ENCODE peak calls at places on chromosomes 12 and 14, in nine cellular contexts. S is T follicular helper cell; L is MM.1S; J is T-helper 2 cell; Z is fibroblast of pulmonary artery; G is activated CD8-positive, alpha-beta memory T cell treated with anti-CD3 and anti-CD28 coated beads, Interleukin-2, amount 10 ng/mL, durations not matched to agents 7 days and 5 days; K is AG04450; B is posterior vena cava; C is substantia nigra. M is an unnamed sample.

GRCh38 chr14:36553650-36554260 is 28.7 kb downstream of the NKX2-8 start:
- DNase-seq in C (no peak), G (no peak), S (no peak), K (peak; percentile 6), L (peak; percentile 47), J (peak; percentile 36), Z (peak; percentile 63), B (no peak), M (no peak)

GRCh38 chr12:116138380-116138779 is 139.1 kb downstream of the MED13L start:
- DNase-seq in K (no peak), B (no peak), Z (no peak), J (no peak), C (no peak), G (no peak), S (no peak), L (no peak), M (no peak)

GRCh38 chr12:50099302-50100008 is 4.4 kb upstream of the GPD1 start:
- DNase-seq in S (no peak), G (no peak), C (no peak), K (no peak), J (no peak), L (no peak), Z (no peak), B (peak; percentile 67), M (no peak)

GRCh38 chr14:105879867-105880561 is 353.6 kb downstream of the TMEM121 start:
- DNase-seq in B (peak; percentile 68), J (no peak), S (no peak), Z (no peak), L (no peak), K (no peak), G (no peak), C (no peak), M (no peak)

GRCh38 chr14:79331820-79332219 is 879.5 kb downstream of the DIO2 start:
- DNase-seq in K (no peak), G (no peak), C (no peak), B (no peak), J (no peak), L (no peak), Z (no peak), S (no peak), M (no peak)

GRCh38 chr12:108260039-108260438 is 79.1 kb downstream of the CMKLR1 start:
- DNase-seq in J (no peak), C (no peak), K (no peak), S (no peak), L (no peak), Z (no peak), B (no peak), G (no peak), M (no peak)

GRCh38 chr14:50892255-50892654 is 20.4 kb downstream of the ABHD12B start:
- DNase-seq in K (no peak), L (no peak), Z (no peak), C (no peak), S (no peak), B (no peak), G (no peak), J (no peak), M (no peak)

GRCh38 chr14:45057349-45057748 is 26.6 kb upstream of the PRPF39 start:
- DNase-seq in Z (no peak), S (no peak), K (no peak), L (no peak), J (no peak), B (no peak), G (no peak), C (no peak), M (no peak)

GRCh38 chr12:3132636-3133409 is 55.6 kb downstream of the TSPAN9 start:
- DNase-seq in B (peak; percentile 74), L (no peak), C (no peak), S (no peak), G (no peak), J (no peak), K (peak; percentile 47), Z (peak; percentile 72), M (no peak)

GRCh38 chr12:46546634-46547273 is 174.2 kb upstream of the SLC38A2 start:
- DNase-seq in S (no peak), J (peak; percentile 63), G (peak; percentile 57), Z (no peak), B (no peak), K (no peak), C (no peak), L (peak; percentile 78), M (no peak)

GRCh38 chr14:95226801-95227200 is 69.5 kb upstream of the DICER1 start:
- DNase-seq in B (no peak), C (no peak), L (no peak), K (no peak), G (no peak), J (no peak), S (no peak), Z (no peak), M (no peak)

GRCh38 chr12:64858882-64859281 is 34.4 kb downstream of the TBC1D30 start:
- DNase-seq in S (no peak), L (no peak), K (no peak), G (no peak), C (no peak), J (no peak), Z (no peak), B (no peak), M (no peak)

GRCh38 chr12:27434673-27435565 is 11.6 kb upstream of the SMCO2 start:
- DNase-seq in B (no peak), L (no peak), Z (peak; percentile 11), K (no peak), G (no peak), S (no peak), C (no peak), J (peak; percentile 64), M (peak; percentile 2)

GRCh38 chr12:77847060-77847541 is 16.4 kb downstream of the NAV3 start:
- DNase-seq in J (peak; percentile 2), C (no peak), K (no peak), L (peak; percentile 79), B (no peak), S (no peak), G (no peak), Z (peak; percentile 70), M (no peak)

GRCh38 chr12:24997970-24998582 is 49.2 kb upstream of the BCAT1 start:
- DNase-seq in S (no peak), G (no peak), K (peak; percentile 58), C (no peak), L (peak; percentile 82), J (peak; percentile 68), Z (peak; percentile 61), B (no peak), M (no peak)

M was measured in effector memory CD8-positive, alpha-beta T cell.